ENCODE peak calls at places on chromosomes 6 and 20, in seven cellular contexts. One of them, this sample, is unnamed.
A peak's percentile ranks its signal among the peaks of the same experiment; 100 is the strongest.

GRCh38 chr6:150420926-150421325 is 52.1 kb downstream of the IYD start:
- DNase-seq in foreskin fibroblast: no peak
- DNase-seq in fibroblast of lung: no peak
- DNase-seq in CD14-positive monocyte: no peak
- DNase-seq in heart left ventricle: no peak
- DNase-seq in stomach: no peak
- DNase-seq in cardiac fibroblast: no peak
- DNase-seq in this sample: no peak

GRCh38 chr6:88989215-88989614 is 25.8 kb upstream of the RNGTT start:
- DNase-seq in foreskin fibroblast: no peak
- DNase-seq in fibroblast of lung: peak; percentile 50
- DNase-seq in CD14-positive monocyte: no peak
- DNase-seq in heart left ventricle: no peak
- DNase-seq in stomach: no peak
- DNase-seq in cardiac fibroblast: peak; percentile 46
- DNase-seq in this sample: no peak

GRCh38 chr6:140846518-140847277 is 1286.0 kb upstream of the GJE1 start:
- DNase-seq in foreskin fibroblast: peak; percentile 52
- DNase-seq in fibroblast of lung: peak; percentile 69
- DNase-seq in CD14-positive monocyte: no peak
- DNase-seq in heart left ventricle: no peak
- DNase-seq in stomach: no peak
- DNase-seq in cardiac fibroblast: peak; percentile 81
- DNase-seq in this sample: no peak

GRCh38 chr20:33301192-33301930 is 18.3 kb downstream of the BPIFB1 start:
- DNase-seq in foreskin fibroblast: peak; percentile 9
- DNase-seq in fibroblast of lung: peak; percentile 30
- DNase-seq in CD14-positive monocyte: no peak
- DNase-seq in heart left ventricle: no peak
- DNase-seq in stomach: no peak
- DNase-seq in cardiac fibroblast: peak; percentile 42
- DNase-seq in this sample: no peak

GRCh38 chr6:42404494-42404893 is 47.2 kb downstream of the TRERF1 start:
- DNase-seq in foreskin fibroblast: peak; percentile 75
- DNase-seq in fibroblast of lung: peak; percentile 76
- DNase-seq in CD14-positive monocyte: peak; percentile 76
- DNase-seq in heart left ventricle: peak; percentile 46
- DNase-seq in stomach: peak; percentile 45
- DNase-seq in cardiac fibroblast: peak; percentile 75
- DNase-seq in this sample: no peak

GRCh38 chr6:53956068-53956711 is 155.1 kb upstream of the MLIP start:
- DNase-seq in foreskin fibroblast: peak; percentile 17
- DNase-seq in fibroblast of lung: peak; percentile 56
- DNase-seq in CD14-positive monocyte: no peak
- DNase-seq in heart left ventricle: peak; percentile 74
- DNase-seq in stomach: peak; percentile 77
- DNase-seq in cardiac fibroblast: peak; percentile 57
- DNase-seq in this sample: peak; percentile 38

GRCh38 chr20:12528591-12529041 is 480.2 kb upstream of the SPTLC3 start:
- DNase-seq in foreskin fibroblast: no peak
- DNase-seq in fibroblast of lung: no peak
- DNase-seq in CD14-positive monocyte: no peak
- DNase-seq in heart left ventricle: no peak
- DNase-seq in stomach: no peak
- DNase-seq in cardiac fibroblast: no peak
- DNase-seq in this sample: no peak

GRCh38 chr6:15926256-15926655 is 202.6 kb upstream of the MYLIP start:
- DNase-seq in foreskin fibroblast: no peak
- DNase-seq in fibroblast of lung: no peak
- DNase-seq in CD14-positive monocyte: no peak
- DNase-seq in heart left ventricle: no peak
- DNase-seq in stomach: no peak
- DNase-seq in cardiac fibroblast: no peak
- DNase-seq in this sample: no peak

GRCh38 chr6:126268087-126268486 is 71.8 kb upstream of the CENPW start:
- DNase-seq in foreskin fibroblast: no peak
- DNase-seq in fibroblast of lung: peak; percentile 4
- DNase-seq in CD14-positive monocyte: no peak
- DNase-seq in heart left ventricle: no peak
- DNase-seq in stomach: no peak
- DNase-seq in cardiac fibroblast: no peak
- DNase-seq in this sample: peak; percentile 39

GRCh38 chr20:45833030-45833882 is at the start of gene SNX21:
- DNase-seq in foreskin fibroblast: peak; percentile 94
- DNase-seq in fibroblast of lung: peak; percentile 94
- DNase-seq in CD14-positive monocyte: peak; percentile 66
- DNase-seq in heart left ventricle: peak; percentile 95
- DNase-seq in stomach: peak; percentile 77
- DNase-seq in cardiac fibroblast: peak; percentile 96
- DNase-seq in this sample: peak; percentile 75

GRCh38 chr6:28399370-28400121 is at the start of gene ZSCAN12:
- DNase-seq in foreskin fibroblast: peak; percentile 86
- DNase-seq in fibroblast of lung: peak; percentile 84
- DNase-seq in CD14-positive monocyte: peak; percentile 73
- DNase-seq in heart left ventricle: peak; percentile 86
- DNase-seq in stomach: peak; percentile 78
- DNase-seq in cardiac fibroblast: peak; percentile 92
- DNase-seq in this sample: peak; percentile 82

GRCh38 chr20:36496707-36497669 is 44.3 kb upstream of the MYL9 start:
- DNase-seq in foreskin fibroblast: no peak
- DNase-seq in fibroblast of lung: no peak
- DNase-seq in CD14-positive monocyte: no peak
- DNase-seq in heart left ventricle: no peak
- DNase-seq in stomach: no peak
- DNase-seq in cardiac fibroblast: no peak
- DNase-seq in this sample: no peak

GRCh38 chr6:42984924-42985475 is 630 bp downstream of the PPP2R5D start:
- DNase-seq in foreskin fibroblast: no peak
- DNase-seq in fibroblast of lung: peak; percentile 11
- DNase-seq in CD14-positive monocyte: no peak
- DNase-seq in heart left ventricle: no peak
- DNase-seq in stomach: no peak
- DNase-seq in cardiac fibroblast: peak; percentile 14
- DNase-seq in this sample: no peak

GRCh38 chr6:150573041-150573681 is 26.5 kb upstream of the PLEKHG1 start:
- DNase-seq in foreskin fibroblast: no peak
- DNase-seq in fibroblast of lung: no peak
- DNase-seq in CD14-positive monocyte: no peak
- DNase-seq in heart left ventricle: peak; percentile 62
- DNase-seq in stomach: no peak
- DNase-seq in cardiac fibroblast: no peak
- DNase-seq in this sample: no peak

GRCh38 chr20:54062812-54063280 is 7.5 kb downstream of the BCAS1 start:
- DNase-seq in foreskin fibroblast: peak; percentile 32
- DNase-seq in fibroblast of lung: peak; percentile 45
- DNase-seq in CD14-positive monocyte: no peak
- DNase-seq in heart left ventricle: no peak
- DNase-seq in stomach: no peak
- DNase-seq in cardiac fibroblast: peak; percentile 62
- DNase-seq in this sample: peak; percentile 64
- TF ChIP-seq CTCF in foreskin fibroblast: peak; percentile 66
- TF ChIP-seq CTCF in fibroblast of lung: peak; percentile 73
- TF ChIP-seq CTCF in CD14-positive monocyte: peak; percentile 73
- TF ChIP-seq CTCF in heart left ventricle: peak; percentile 65
- TF ChIP-seq CTCF in stomach: no peak
- TF ChIP-seq CTCF in cardiac fibroblast: peak; percentile 61
- TF ChIP-seq CTCF in this sample: peak; percentile 67

DNA sequence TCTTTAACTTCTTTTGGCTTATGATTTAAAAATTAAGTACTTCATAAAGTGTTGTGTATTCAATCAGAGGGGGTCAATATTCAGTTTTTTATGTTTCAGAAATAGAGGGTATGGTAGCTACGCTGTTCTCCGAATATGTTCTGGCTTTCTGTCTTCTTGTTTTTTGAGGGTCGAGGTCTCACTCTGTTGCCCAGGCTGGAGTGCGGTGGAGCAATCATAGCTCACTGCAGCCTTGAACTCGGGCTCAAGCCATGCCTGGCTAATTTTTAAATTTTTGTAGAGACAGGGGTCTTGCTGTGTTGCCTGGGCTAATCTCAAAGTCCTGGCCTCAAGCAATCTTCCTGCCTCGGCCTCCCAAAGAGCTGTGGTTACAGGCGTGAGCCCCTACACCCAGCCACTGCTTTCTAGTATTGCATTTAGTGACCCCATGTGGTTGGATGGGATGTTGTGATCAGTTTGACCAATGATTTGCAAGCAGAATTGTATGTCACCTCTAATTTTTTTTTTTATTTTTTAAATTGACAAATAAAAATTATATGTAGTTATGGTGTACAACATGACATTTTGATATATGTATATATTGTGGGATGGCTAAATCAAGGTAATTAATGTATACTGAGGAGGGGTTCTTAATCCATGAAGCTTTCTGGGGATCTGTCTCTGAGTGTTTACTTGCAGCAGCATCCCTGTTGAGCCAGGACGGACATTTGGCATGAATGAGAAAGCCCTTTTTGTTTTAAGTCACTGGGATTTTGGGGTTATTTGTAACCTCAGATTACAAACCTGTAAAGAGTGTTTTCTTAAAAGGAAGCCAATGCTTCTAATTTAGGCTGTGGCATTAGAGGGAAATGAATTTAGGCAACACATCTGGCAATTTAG is 38.5 kb upstream of the DEK start:
- DNase-seq in foreskin fibroblast: no peak
- DNase-seq in fibroblast of lung: no peak
- DNase-seq in CD14-positive monocyte: no peak
- DNase-seq in heart left ventricle: no peak
- DNase-seq in stomach: no peak
- DNase-seq in cardiac fibroblast: peak; percentile 16
- DNase-seq in this sample: no peak
- TF ChIP-seq CTCF in foreskin fibroblast: no peak
- TF ChIP-seq CTCF in fibroblast of lung: peak; percentile 13
- TF ChIP-seq CTCF in CD14-positive monocyte: no peak
- TF ChIP-seq CTCF in heart left ventricle: peak; percentile 25
- TF ChIP-seq CTCF in stomach: no peak
- TF ChIP-seq CTCF in cardiac fibroblast: no peak
- TF ChIP-seq CTCF in this sample: no peak

GRCh38 chr6:2646346-2646745 is 104.4 kb downstream of the MYLK4 start:
- DNase-seq in foreskin fibroblast: no peak
- DNase-seq in fibroblast of lung: no peak
- DNase-seq in CD14-positive monocyte: no peak
- DNase-seq in heart left ventricle: no peak
- DNase-seq in stomach: no peak
- DNase-seq in cardiac fibroblast: no peak
- DNase-seq in this sample: no peak
- TF ChIP-seq CTCF in foreskin fibroblast: no peak
- TF ChIP-seq CTCF in fibroblast of lung: no peak
- TF ChIP-seq CTCF in CD14-positive monocyte: no peak
- TF ChIP-seq CTCF in heart left ventricle: no peak
- TF ChIP-seq CTCF in stomach: no peak
- TF ChIP-seq CTCF in cardiac fibroblast: no peak
- TF ChIP-seq CTCF in this sample: no peak

DNA sequence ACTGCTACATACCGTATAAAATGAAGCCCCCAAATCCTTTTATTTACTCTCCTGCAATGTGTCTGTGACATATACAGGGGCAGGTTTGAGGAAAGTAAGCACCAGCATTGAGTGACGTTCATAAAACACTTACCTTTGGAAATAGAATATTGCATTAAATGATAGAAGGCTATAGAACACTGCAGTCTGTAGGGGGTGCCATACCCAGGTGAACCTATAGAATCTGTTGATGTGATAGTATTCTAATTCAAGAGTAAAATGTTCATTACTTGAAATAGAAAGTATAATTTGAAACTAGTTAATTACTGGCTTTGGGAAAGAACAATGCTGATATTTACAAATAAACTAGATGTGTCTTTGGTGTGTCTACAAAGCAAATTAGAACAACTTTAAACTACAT is 47.0 kb upstream of the PRL start:
- DNase-seq in foreskin fibroblast: no peak
- DNase-seq in fibroblast of lung: no peak
- DNase-seq in CD14-positive monocyte: no peak
- DNase-seq in heart left ventricle: no peak
- DNase-seq in stomach: no peak
- DNase-seq in cardiac fibroblast: no peak
- DNase-seq in this sample: no peak
- TF ChIP-seq CTCF in foreskin fibroblast: no peak
- TF ChIP-seq CTCF in fibroblast of lung: no peak
- TF ChIP-seq CTCF in CD14-positive monocyte: no peak
- TF ChIP-seq CTCF in heart left ventricle: no peak
- TF ChIP-seq CTCF in stomach: peak; percentile 7
- TF ChIP-seq CTCF in cardiac fibroblast: peak; percentile 1
- TF ChIP-seq CTCF in this sample: no peak

DNA sequence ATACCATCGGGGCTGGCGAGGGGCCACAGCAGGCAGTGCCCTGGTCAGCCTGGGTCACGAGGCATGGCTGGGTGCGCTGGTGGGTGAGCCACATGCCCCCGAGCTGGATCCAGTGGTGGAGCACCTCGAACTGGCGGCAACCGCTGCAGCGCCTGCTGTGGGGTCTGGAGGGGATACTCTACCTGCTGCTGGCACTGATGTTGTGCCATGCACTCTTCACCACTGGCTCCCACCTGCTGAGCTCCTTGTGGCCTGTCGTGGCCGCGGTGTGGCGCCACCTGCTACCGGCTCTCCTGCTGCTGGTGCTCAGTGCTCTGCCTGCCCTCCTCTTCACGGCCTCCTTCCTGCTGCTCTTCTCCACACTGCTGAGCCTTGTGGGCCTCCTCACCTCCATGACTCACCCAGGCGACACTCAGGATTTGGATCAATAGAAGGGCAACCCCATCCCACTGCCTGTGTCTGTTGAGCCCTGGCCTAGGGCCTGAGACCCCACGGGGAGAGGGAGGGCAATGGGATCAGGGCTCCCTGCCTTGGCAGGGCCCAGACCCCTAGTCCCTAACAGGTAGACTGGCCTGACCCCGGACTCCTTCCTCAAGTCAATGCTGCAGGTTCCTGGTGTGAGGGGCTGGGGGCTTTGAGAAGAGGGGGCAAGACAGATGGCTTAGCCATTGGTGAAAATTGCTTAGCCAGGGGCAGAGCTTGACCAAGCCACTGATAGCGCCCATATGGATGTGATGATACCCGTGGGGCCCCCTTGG is 598 bp downstream of the TMEM239 start:
- DNase-seq in foreskin fibroblast: no peak
- DNase-seq in fibroblast of lung: no peak
- DNase-seq in CD14-positive monocyte: no peak
- DNase-seq in heart left ventricle: no peak
- DNase-seq in stomach: no peak
- DNase-seq in cardiac fibroblast: no peak
- DNase-seq in this sample: no peak
- TF ChIP-seq CTCF in foreskin fibroblast: no peak
- TF ChIP-seq CTCF in fibroblast of lung: no peak
- TF ChIP-seq CTCF in CD14-positive monocyte: no peak
- TF ChIP-seq CTCF in heart left ventricle: no peak
- TF ChIP-seq CTCF in stomach: no peak
- TF ChIP-seq CTCF in cardiac fibroblast: no peak
- TF ChIP-seq CTCF in this sample: no peak